ENCODE peak calls at places on chromosomes 12 and 14, in eight cellular contexts. G is SW480; C is left ventricle myocardium inferior; S is CD8-positive, alpha-beta memory T cell; L is HAP-1; D is MCF 10A; R is stimulated activated CD4-positive, alpha-beta T cell treated with anti-CD3 and anti-CD28 coated beads, Interleukin-1b, Interleukin-23, amount 100 ng/mL, for 1 hour; Z is transverse colon. W is an unnamed sample.

GRCh38 chr12:68237523-68238070 is 12.0 kb upstream of the IL26 start:
- DNase-seq in G (no peak), C (no peak), S (no peak), L (no peak), D (no peak), R (no peak), Z (no peak), W (no peak)

GRCh38 chr12:96132819-96133218 is 61.4 kb upstream of the ELK3 start:
- DNase-seq in G (peak), C (no peak), S (no peak), L (no peak), D (peak), R (no peak), Z (peak), W (peak)

GRCh38 chr14:69985456-69985855 is 106.2 kb downstream of the SMOC1 start:
- DNase-seq in G (peak), C (no peak), S (no peak), L (no peak), D (peak), R (no peak), Z (no peak), W (peak)

GRCh38 chr12:46386877-46387629 is 14.5 kb upstream of the SLC38A2 start:
- DNase-seq in G (no peak), C (peak), S (no peak), L (no peak), D (peak), R (no peak), Z (peak), W (no peak)

GRCh38 chr14:75732888-75733287 is 71.8 kb downstream of the TTLL5 start:
- DNase-seq in G (no peak), C (no peak), S (no peak), L (no peak), D (no peak), R (no peak), Z (no peak), W (no peak)

GRCh38 chr14:92729632-92730358 is 18.6 kb downstream of the LGMN start:
- DNase-seq in G (peak), C (no peak), S (no peak), L (no peak), D (peak), R (no peak), Z (no peak), W (no peak)

GRCh38 chr14:31292962-31293616 is 85.5 kb upstream of the HECTD1 start:
- DNase-seq in G (no peak), C (no peak), S (no peak), L (no peak), D (no peak), R (no peak), Z (no peak), W (no peak)

GRCh38 chr14:54967496-54967895 is 59.4 kb downstream of the WDHD1 start:
- DNase-seq in G (no peak), C (no peak), S (no peak), L (no peak), D (no peak), R (no peak), Z (no peak), W (no peak)

GRCh38 chr14:89625208-89625987 is 208.4 kb upstream of the FOXN3 start:
- DNase-seq in G (no peak), C (peak), S (no peak), L (no peak), D (no peak), R (no peak), Z (no peak), W (peak)

GRCh38 chr12:32533971-32534590 is 134.7 kb downstream of the FGD4 start:
- DNase-seq in G (peak), C (peak), S (no peak), L (peak), D (peak), R (no peak), Z (peak), W (peak)

GRCh38 chr14:80269338-80269935 is 58.1 kb upstream of the DIO2 start:
- DNase-seq in G (no peak), C (no peak), S (no peak), L (no peak), D (peak), R (no peak), Z (no peak), W (no peak)

GRCh38 chr14:71290301-71290700 is 383.0 kb downstream of the PCNX1 start:
- DNase-seq in G (no peak), C (no peak), S (no peak), L (peak), D (no peak), R (no peak), Z (no peak), W (no peak)

GRCh38 chr12:53996886-53997217 is 3.1 kb upstream of the HOXC9 start:
- DNase-seq in G (no peak), C (no peak), S (no peak), L (no peak), D (no peak), R (no peak), Z (no peak), W (no peak)

GRCh38 chr14:20164462-20164861 is 25.8 kb downstream of the OR4N5 start:
- DNase-seq in G (no peak), C (no peak), S (no peak), L (no peak), D (no peak), R (no peak), Z (no peak), W (no peak)

GRCh38 chr12:62472472-62472871 is 5.8 kb downstream of the MON2 start:
- DNase-seq in G (peak), C (no peak), S (no peak), L (no peak), D (no peak), R (no peak), Z (no peak), W (no peak)

GRCh38 chr12:18895946-18896345 is 158.0 kb downstream of the CAPZA3 start:
- DNase-seq in G (no peak), C (peak), S (no peak), L (no peak), D (no peak), R (no peak), Z (no peak), W (no peak)

GRCh38 chr12:70007687-70008086 is 182.7 kb downstream of the MYRFL start:
- DNase-seq in G (no peak), C (no peak), S (no peak), L (no peak), D (peak), R (no peak), Z (no peak), W (no peak)

GRCh38 chr12:45234134-45234865 is 18.4 kb downstream of the ANO6 start:
- DNase-seq in G (peak), C (no peak), S (no peak), L (peak), D (peak), R (no peak), Z (no peak), W (peak)

GRCh38 chr12:45279916-45280547 is 64.1 kb downstream of the ANO6 start:
- DNase-seq in G (no peak), C (no peak), S (no peak), L (no peak), D (no peak), R (no peak), Z (no peak), W (no peak)

GRCh38 chr12:110564471-110564991 is 18.6 kb downstream of the PPTC7 start:
- DNase-seq in G (no peak), C (no peak), S (no peak), L (no peak), D (no peak), R (no peak), Z (no peak), W (no peak)

GRCh38 chr12:6276936-6277615 is 33.4 kb upstream of the PLEKHG6 start:
- DNase-seq in G (peak), C (no peak), S (no peak), L (no peak), D (peak), R (no peak), Z (peak), W (no peak)

GRCh38 chr12:85280138-85280983 is at the start of gene ALX1:
- DNase-seq in G (no peak), C (no peak), S (no peak), L (peak), D (no peak), R (no peak), Z (peak), W (no peak)

GRCh38 chr12:108787539-108787938 is 56.2 kb upstream of the CORO1C start:
- DNase-seq in G (no peak), C (no peak), S (no peak), L (no peak), D (no peak), R (no peak), Z (no peak), W (no peak)

GRCh38 chr12:86257173-86257572 is 982 bp upstream of the MGAT4C start:
- DNase-seq in G (no peak), C (no peak), S (no peak), L (no peak), D (no peak), R (no peak), Z (no peak), W (no peak)

GRCh38 chr12:51009038-51009437 is 17.1 kb downstream of the SLC11A2 start:
- DNase-seq in G (no peak), C (peak), S (no peak), L (no peak), D (no peak), R (no peak), Z (peak), W (peak)

GRCh38 chr14:22689186-22689585 is 45.0 kb upstream of the OR6J1 start:
- DNase-seq in G (peak), C (no peak), S (no peak), L (no peak), D (peak), R (no peak), Z (no peak), W (no peak)

GRCh38 chr12:53328043-53328435 is 6.6 kb upstream of the AAAS start:
- DNase-seq in G (no peak), C (no peak), S (no peak), L (no peak), D (no peak), R (no peak), Z (no peak), W (no peak)

GRCh38 chr12:64080319-64081008 is 141.6 kb downstream of the KICS2 start:
- DNase-seq in G (no peak), C (no peak), S (no peak), L (no peak), D (no peak), R (no peak), Z (peak), W (no peak)

GRCh38 chr14:72070458-72070857 is 138.2 kb downstream of the RGS6 start:
- DNase-seq in G (no peak), C (no peak), S (no peak), L (no peak), D (no peak), R (no peak), Z (no peak), W (no peak)

GRCh38 chr14:38718519-38718918 is 384.5 kb downstream of the SEC23A start:
- DNase-seq in G (no peak), C (no peak), S (no peak), L (no peak), D (no peak), R (no peak), Z (no peak), W (no peak)

GRCh38 chr12:85775071-85775470 is 61.1 kb downstream of the RASSF9 start:
- DNase-seq in G (no peak), C (no peak), S (no peak), L (no peak), D (no peak), R (no peak), Z (no peak), W (no peak)

W was measured in adrenal gland.